ENCODE peak calls at places on chromosomes 5 and 9, in nine cellular contexts. E is H1, R is fibroblast of the aortic adventitia, T is AG04449, S is astrocyte of the cerebellum, L is right atrium auricular region, W is psoas muscle, Y is left lung, Q is GM06990. N is an unnamed sample.

GRCh38 chr9:83920469-83920941 is 727 bp downstream of the KIF27 start:
- DNase-seq in E (no peak), R (peak), T (no peak), S (peak), L (no peak), W (no peak), Y (no peak), Q (no peak), N (no peak)

GRCh38 chr5:137666109-137666850 is 69.6 kb downstream of the KLHL3 start:
- DNase-seq in E (no peak), R (peak), T (no peak), S (no peak), L (peak), W (no peak), Y (no peak), Q (peak), N (no peak)

GRCh38 chr5:1392801-1393565 is 48.1 kb upstream of the CLPTM1L start:
- DNase-seq in E (no peak), R (no peak), T (no peak), S (no peak), L (no peak), W (peak), Y (peak), Q (no peak), N (no peak)

GRCh38 chr9:76371901-76372300 is 22.3 kb downstream of the RFK start:
- DNase-seq in E (no peak), R (peak), T (no peak), S (no peak), L (no peak), W (no peak), Y (no peak), Q (no peak), N (peak)

GRCh38 chr5:115530426-115530825 is 14.1 kb downstream of the FEM1C start:
- DNase-seq in E (no peak), R (peak), T (no peak), S (no peak), L (no peak), W (no peak), Y (no peak), Q (no peak), N (no peak)

GRCh38 chr5:116409591-116410296 is 164.9 kb downstream of the SEMA6A start:
- DNase-seq in E (no peak), R (no peak), T (no peak), S (no peak), L (no peak), W (no peak), Y (no peak), Q (no peak), N (no peak)

GRCh38 chr9:2934241-2934650 is 90.4 kb upstream of the PUM3 start:
- DNase-seq in E (no peak), R (no peak), T (no peak), S (no peak), L (no peak), W (no peak), Y (peak), Q (no peak), N (no peak)

GRCh38 chr5:14240366-14240765 is 97.2 kb downstream of the TRIO start:
- DNase-seq in E (no peak), R (peak), T (no peak), S (no peak), L (no peak), W (no peak), Y (no peak), Q (no peak), N (no peak)

GRCh38 chr9:93127395-93127911 is 6.6 kb downstream of the NINJ1 start:
- DNase-seq in E (no peak), R (peak), T (no peak), S (no peak), L (no peak), W (peak), Y (peak), Q (no peak), N (no peak)

GRCh38 chr5:68431181-68431580 is 215.6 kb downstream of the PIK3R1 start:
- DNase-seq in E (no peak), R (no peak), T (no peak), S (peak), L (no peak), W (no peak), Y (no peak), Q (no peak), N (no peak)

GRCh38 chr5:132807163-132807838 is 5.8 kb upstream of the SOWAHA start:
- DNase-seq in E (no peak), R (no peak), T (no peak), S (no peak), L (no peak), W (no peak), Y (no peak), Q (no peak), N (no peak)

GRCh38 chr9:38434833-38435232 is 10.6 kb upstream of the IGFBPL1 start:
- DNase-seq in E (no peak), R (no peak), T (no peak), S (no peak), L (peak), W (no peak), Y (no peak), Q (no peak), N (no peak)

GRCh38 chr5:174571662-174572397 is 152.6 kb upstream of the MSX2 start:
- DNase-seq in E (no peak), R (peak), T (peak), S (peak), L (peak), W (no peak), Y (no peak), Q (no peak), N (peak)

GRCh38 chr9:136275655-136276429 is 28.1 kb downstream of the CCDC187 start:
- DNase-seq in E (no peak), R (no peak), T (no peak), S (no peak), L (no peak), W (no peak), Y (peak), Q (no peak), N (no peak)

GRCh38 chr9:72384710-72385475 is 19.9 kb upstream of the ZFAND5 start:
- DNase-seq in E (no peak), R (no peak), T (no peak), S (no peak), L (no peak), W (no peak), Y (no peak), Q (no peak), N (no peak)

GRCh38 chr5:152470167-152470566 is 65.1 kb upstream of the NMUR2 start:
- DNase-seq in E (no peak), R (no peak), T (no peak), S (no peak), L (no peak), W (no peak), Y (no peak), Q (no peak), N (no peak)

GRCh38 chr9:36407122-36407723 is 7.2 kb upstream of the RNF38 start:
- DNase-seq in E (peak), R (peak), T (no peak), S (no peak), L (peak), W (no peak), Y (no peak), Q (peak), N (no peak)

GRCh38 chr5:62268239-62268638 is 37.8 kb upstream of the KIF2A start:
- DNase-seq in E (no peak), R (peak), T (no peak), S (no peak), L (no peak), W (no peak), Y (no peak), Q (no peak), N (peak)

GRCh38 chr9:129938291-129938979 is 103.2 kb downstream of the USP20 start:
- DNase-seq in E (no peak), R (peak), T (peak), S (peak), L (peak), W (no peak), Y (no peak), Q (no peak), N (no peak)

GRCh38 chr9:15901572-15901971 is 348.7 kb downstream of the CCDC171 start:
- DNase-seq in E (no peak), R (no peak), T (no peak), S (no peak), L (no peak), W (no peak), Y (no peak), Q (no peak), N (no peak)
- TF ChIP-seq CTCF in E (no peak), R (no peak), T (no peak), S (no peak), L (no peak), W (no peak), Y (no peak), Q (no peak), N (no peak)

GRCh38 chr9:128722380-128723351 is 1.3 kb downstream of the ZDHHC12 start:
- DNase-seq in E (no peak), R (no peak), T (no peak), S (no peak), L (no peak), W (no peak), Y (no peak), Q (no peak), N (no peak)
- H3K4me3 ChIP-seq in E (peak), R (no peak), T (no peak), S (no peak), L (no peak), W (no peak), Y (peak), Q (peak), N (peak)

DNA sequence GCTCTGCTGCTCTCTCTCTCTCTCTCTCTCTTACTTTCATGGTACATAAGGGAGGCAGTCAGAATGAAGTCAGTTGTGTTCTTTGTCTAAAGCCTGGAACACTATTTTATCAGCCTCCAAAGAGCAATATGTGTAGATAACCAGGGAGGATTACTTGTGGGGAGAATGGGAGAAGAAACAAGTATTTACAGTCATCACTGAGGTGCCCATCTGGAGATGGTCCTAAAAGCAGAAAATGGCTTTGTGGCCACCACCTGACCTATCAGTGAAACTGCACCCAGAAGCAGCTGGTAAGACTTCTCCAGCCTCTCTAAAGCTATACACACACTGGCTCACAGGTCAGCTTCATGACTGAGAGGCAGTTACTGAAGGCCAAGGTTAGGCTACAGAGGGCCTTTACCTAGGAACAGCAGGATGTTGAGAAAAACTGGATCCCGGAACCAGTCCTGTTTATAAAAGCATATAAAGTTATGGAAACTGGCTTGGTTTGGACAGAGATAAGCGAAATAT is 75.1 kb downstream of the MRPS27 start:
- DNase-seq in E (no peak), R (peak), T (no peak), S (no peak), L (no peak), W (no peak), Y (no peak), Q (peak), N (no peak)
- TF ChIP-seq CTCF in E (no peak), R (peak), T (peak), S (peak), L (no peak), W (peak), Y (no peak), Q (peak), N (peak)

GRCh38 chr9:13446261-13446660 is 166.8 kb upstream of the MPDZ start:
- DNase-seq in E (no peak), R (no peak), T (no peak), S (no peak), L (no peak), W (no peak), Y (no peak), Q (no peak), N (no peak)

GRCh38 chr9:13443380-13444271 is 164.1 kb upstream of the MPDZ start:
- DNase-seq in E (no peak), R (peak), T (no peak), S (no peak), L (no peak), W (peak), Y (no peak), Q (no peak), N (no peak)

GRCh38 chr9:13444696-13445095 is 165.2 kb upstream of the MPDZ start:
- DNase-seq in E (no peak), R (peak), T (no peak), S (no peak), L (no peak), W (no peak), Y (no peak), Q (no peak), N (no peak)

GRCh38 chr9:13445123-13445522 is 165.6 kb upstream of the MPDZ start:
- DNase-seq in E (no peak), R (peak), T (no peak), S (peak), L (no peak), W (peak), Y (no peak), Q (no peak), N (no peak)

DNA sequence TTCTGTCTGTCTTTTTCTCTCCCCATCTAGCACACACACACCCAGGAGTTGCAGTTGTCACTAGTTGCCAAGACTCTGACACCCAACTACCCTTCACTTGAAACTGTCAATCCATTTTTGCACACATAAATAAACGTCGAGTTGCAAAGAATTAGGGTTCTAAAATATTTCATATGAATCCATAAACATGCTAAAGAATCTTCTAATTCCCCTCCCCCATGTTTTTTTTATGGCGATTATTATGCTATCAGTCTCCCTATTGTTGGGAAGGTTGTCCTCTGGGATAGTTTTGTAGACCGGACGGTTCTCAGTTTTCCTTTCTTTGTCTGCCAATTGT is 164.7 kb upstream of the MPDZ start:
- DNase-seq in E (no peak), R (no peak), T (no peak), S (no peak), L (no peak), W (no peak), Y (no peak), Q (no peak), N (no peak)
- H3K4me3 ChIP-seq in E (no peak), R (no peak), T (no peak), S (no peak), L (no peak), W (peak), Y (no peak), Q (no peak), N (no peak)

GRCh38 chr5:42514759-42515158 is 91.5 kb downstream of the GHR start:
- DNase-seq in E (no peak), R (no peak), T (no peak), S (no peak), L (no peak), W (no peak), Y (no peak), Q (no peak), N (no peak)
- TF ChIP-seq CTCF in E (no peak), R (no peak), T (no peak), S (no peak), L (no peak), W (peak), Y (no peak), Q (peak), N (peak)

GRCh38 chr5:134467231-134467630 is 55.5 kb upstream of the CDKN2AIPNL start:
- DNase-seq in E (no peak), R (no peak), T (no peak), S (no peak), L (no peak), W (no peak), Y (peak), Q (no peak), N (no peak)
- H3K4me3 ChIP-seq in E (no peak), R (no peak), T (no peak), S (no peak), L (no peak), W (no peak), Y (no peak), Q (no peak), N (no peak)

GRCh38 chr9:109182940-109183798 is 16.1 kb upstream of the FRRS1L start:
- DNase-seq in E (peak), R (peak), T (no peak), S (no peak), L (no peak), W (no peak), Y (no peak), Q (peak), N (no peak)
- TF ChIP-seq CTCF in E (peak), R (peak), T (peak), S (peak), L (no peak), W (no peak), Y (no peak), Q (peak), N (peak)

DNA sequence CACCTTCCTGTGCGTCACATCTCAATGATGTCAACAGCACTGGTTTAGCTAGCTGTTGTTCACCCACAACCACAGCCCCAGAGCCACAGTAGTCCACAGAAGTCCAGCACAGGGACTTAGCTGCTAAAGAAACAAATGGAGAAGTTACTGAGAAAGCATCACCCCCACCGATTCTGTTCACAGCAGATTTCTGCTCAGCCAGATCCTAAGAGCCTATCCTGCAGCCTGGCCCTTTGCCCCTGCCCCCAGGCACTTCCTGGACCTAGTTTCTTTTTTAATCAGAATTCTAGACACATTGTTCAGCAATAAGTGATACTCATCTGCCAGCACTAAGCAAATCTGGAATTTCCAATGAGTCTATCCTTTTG is 7.4 kb downstream of the B4GALT1 start:
- DNase-seq in E (no peak), R (peak), T (no peak), S (peak), L (peak), W (peak), Y (no peak), Q (peak), N (no peak)
- H3K4me3 ChIP-seq in E (no peak), R (peak), T (no peak), S (no peak), L (no peak), W (peak), Y (peak), Q (peak), N (no peak)